ENCODE peak calls at places on chromosome 11, in six cellular contexts. J, G, S, L, R and Q are unnamed samples.

GRCh38 chr11:112542479-112542878 is 281.8 kb upstream of the PLET1 start:
- DNase-seq in J (no peak), G (no peak), S (no peak), L (no peak), R (no peak), Q (no peak)

GRCh38 chr11:34443136-34443535 is 4.4 kb downstream of the CAT start:
- DNase-seq in J (no peak), G (no peak), S (no peak), L (no peak), R (no peak), Q (no peak)

GRCh38 chr11:64132388-64132771 is 33.5 kb downstream of the MACROD1 start:
- DNase-seq in J (no peak), G (no peak), S (no peak), L (no peak), R (no peak), Q (no peak)

GRCh38 chr11:117529767-117530166 is 202.1 kb downstream of the CEP164 start:
- DNase-seq in J (no peak), G (no peak), S (no peak), L (no peak), R (peak), Q (no peak)

GRCh38 chr11:132490976-132491375 is 1041.3 kb downstream of the OPCML start:
- DNase-seq in J (no peak), G (no peak), S (no peak), L (no peak), R (no peak), Q (no peak)

GRCh38 chr11:70297341-70297740 is 26.9 kb downstream of the PPFIA1 start:
- DNase-seq in J (no peak), G (peak), S (no peak), L (no peak), R (no peak), Q (no peak)

GRCh38 chr11:63875506-63875905 is 36.6 kb downstream of the MARK2 start:
- DNase-seq in J (no peak), G (no peak), S (no peak), L (no peak), R (no peak), Q (no peak)

GRCh38 chr11:116226731-116227130 is 546.1 kb downstream of the BUD13 start:
- DNase-seq in J (no peak), G (no peak), S (no peak), L (no peak), R (no peak), Q (no peak)

GRCh38 chr11:24078056-24078455 is 418.8 kb upstream of the LUZP2 start:
- DNase-seq in J (no peak), G (peak), S (no peak), L (no peak), R (no peak), Q (no peak)

GRCh38 chr11:18752502-18752901 is 26.5 kb upstream of the IGSF22 start:
- DNase-seq in J (no peak), G (no peak), S (no peak), L (no peak), R (no peak), Q (no peak)

GRCh38 chr11:74485868-74486267 is 7.7 kb downstream of the LIPT2 start:
- DNase-seq in J (no peak), G (no peak), S (no peak), L (no peak), R (no peak), Q (no peak)

GRCh38 chr11:32839308-32839707 is 9.6 kb downstream of the PRRG4 start:
- DNase-seq in J (no peak), G (no peak), S (no peak), L (no peak), R (no peak), Q (no peak)

GRCh38 chr11:109644158-109644557 is 222.2 kb downstream of the C11orf87 start:
- DNase-seq in J (no peak), G (no peak), S (no peak), L (no peak), R (peak), Q (peak)

GRCh38 chr11:62724171-62724570 is 3.1 kb downstream of the HNRNPUL2 start:
- DNase-seq in J (no peak), G (no peak), S (no peak), L (no peak), R (no peak), Q (no peak)

GRCh38 chr11:116644948-116645305 is 127.9 kb downstream of the BUD13 start:
- DNase-seq in J (no peak), G (no peak), S (no peak), L (no peak), R (no peak), Q (no peak)

GRCh38 chr11:132604446-132604845 is 927.9 kb downstream of the OPCML start:
- DNase-seq in J (no peak), G (peak), S (no peak), L (no peak), R (no peak), Q (no peak)

GRCh38 chr11:126419801-126420729 is 64.6 kb downstream of the ST3GAL4 start:
- DNase-seq in J (no peak), G (peak), S (no peak), L (no peak), R (no peak), Q (no peak)

GRCh38 chr11:116472661-116473060 is 300.1 kb downstream of the BUD13 start:
- DNase-seq in J (no peak), G (no peak), S (no peak), L (no peak), R (no peak), Q (no peak)

GRCh38 chr11:61555978-61556377 is 24.9 kb downstream of the SYT7 start:
- DNase-seq in J (no peak), G (no peak), S (no peak), L (no peak), R (no peak), Q (no peak)

GRCh38 chr11:83241291-83241946 is 44.7 kb downstream of the CCDC90B start:
- DNase-seq in J (peak), G (peak), S (peak), L (no peak), R (no peak), Q (no peak)

GRCh38 chr11:762421-763072 is 14.7 kb downstream of the GATD1 start:
- DNase-seq in J (peak), G (peak), S (no peak), L (no peak), R (no peak), Q (no peak)

GRCh38 chr11:59418151-59418550 is 8.1 kb downstream of the OR5A2 start:
- DNase-seq in J (no peak), G (no peak), S (no peak), L (no peak), R (no peak), Q (no peak)